ENCODE peak calls at places on chromosome 10, in six cellular contexts. S is neural progenitor cell; Z is A673; G is CD4-positive, alpha-beta memory T cell; V is Peyer's patch; M is lower lobe of right lung. B is an unnamed sample.

GRCh38 chr10:98268694-98269386 is 846 bp upstream of the LOXL4 start:
- DNase-seq in M (no peak), S (peak; percentile 47), V (no peak), G (no peak), Z (no peak), B (no peak)

GRCh38 chr10:100229819-100230422 is 525 bp upstream of the CHUK start:
- DNase-seq in Z (no peak), G (no peak), M (no peak), V (no peak), S (no peak), B (no peak)

GRCh38 chr10:100470367-100470766 is 7.6 kb downstream of the WNT8B start:
- DNase-seq in Z (peak; percentile 45), V (no peak), M (no peak), G (no peak), S (no peak), B (no peak)

GRCh38 chr10:105837951-105838350 is 1196.9 kb downstream of the SORCS3 start:
- DNase-seq in G (peak; percentile 24), M (no peak), S (no peak), Z (peak; percentile 52), V (no peak), B (peak; percentile 52)

GRCh38 chr10:31929986-31930675 is 1.5 kb upstream of the ARHGAP12 start:
- DNase-seq in M (no peak), V (peak; percentile 34), G (peak; percentile 68), Z (peak; percentile 26), S (no peak), B (no peak)

GRCh38 chr10:4257939-4258465 is 473.0 kb upstream of the KLF6 start:
- DNase-seq in M (no peak), G (no peak), V (no peak), Z (no peak), S (no peak), B (no peak)

GRCh38 chr10:110209926-110210662 is 2.7 kb downstream of the MXI1 start:
- DNase-seq in M (peak; percentile 69), V (peak; percentile 53), Z (peak; percentile 46), G (no peak), S (peak; percentile 53), B (no peak)

GRCh38 chr10:3631709-3632330 is 153.2 kb downstream of the KLF6 start:
- DNase-seq in M (no peak), S (no peak), V (no peak), G (no peak), Z (no peak), B (no peak)

GRCh38 chr10:84095821-84096497 is 43.4 kb upstream of the GHITM start:
- DNase-seq in V (no peak), Z (peak; percentile 15), S (no peak), M (no peak), G (no peak), B (no peak)

GRCh38 chr10:113454341-113455061 is 98.4 kb upstream of the HABP2 start:
- DNase-seq in V (peak; percentile 20), Z (peak; percentile 51), G (no peak), M (peak; percentile 60), S (peak; percentile 77), B (no peak)

GRCh38 chr10:2014541-2014940 is 277.2 kb upstream of the ADARB2 start:
- DNase-seq in M (no peak), S (no peak), V (no peak), Z (no peak), G (no peak), B (no peak)

GRCh38 chr10:86757110-86757790 is 831 bp downstream of the BMPR1A start:
- DNase-seq in G (no peak), Z (peak; percentile 84), S (peak; percentile 61), V (peak; percentile 23), M (peak; percentile 57), B (no peak)
- H3K27me3 ChIP-seq in G (no peaks in the 10 kb centered on the region), Z (no peaks in the 10 kb centered on the region), S (no peaks in the 10 kb centered on the region), V (no peaks in the 10 kb centered on the region), M (peaks cover 21% of the 10 kb centered on the region), B (no peaks in the 10 kb centered on the region)

DNA sequence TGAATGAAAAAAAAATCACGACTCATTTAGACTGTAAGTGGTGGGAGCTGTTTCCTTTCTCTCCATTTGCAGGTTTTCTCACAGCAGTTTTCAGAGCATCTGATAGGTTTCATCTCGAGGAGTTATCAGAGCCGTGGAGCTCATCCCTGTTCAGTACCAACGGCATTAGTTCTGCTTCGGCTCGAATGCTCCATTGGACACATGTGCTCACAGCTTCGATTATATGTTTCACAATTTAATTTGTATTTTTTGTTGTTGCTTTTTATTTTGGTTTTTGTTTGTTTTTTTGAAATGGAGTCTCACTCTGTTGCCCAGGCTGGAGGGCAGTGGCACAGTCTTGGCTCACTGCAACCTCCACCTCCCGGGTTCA is 1.5 kb downstream of the SLC18A2 start:
- DNase-seq in M (no peak), Z (no peak), G (no peak), S (no peak), V (no peak), B (no peak)
- H3K27me3 ChIP-seq in M (peaks cover 46% of the 10 kb centered on the region), Z (peaks cover 92% of the 10 kb centered on the region), G (no peaks in the 10 kb centered on the region), S (peaks cover 69% of the 10 kb centered on the region), V (peaks cover 12% of the 10 kb centered on the region), B (peaks cover 9% of the 10 kb centered on the region)

DNA sequence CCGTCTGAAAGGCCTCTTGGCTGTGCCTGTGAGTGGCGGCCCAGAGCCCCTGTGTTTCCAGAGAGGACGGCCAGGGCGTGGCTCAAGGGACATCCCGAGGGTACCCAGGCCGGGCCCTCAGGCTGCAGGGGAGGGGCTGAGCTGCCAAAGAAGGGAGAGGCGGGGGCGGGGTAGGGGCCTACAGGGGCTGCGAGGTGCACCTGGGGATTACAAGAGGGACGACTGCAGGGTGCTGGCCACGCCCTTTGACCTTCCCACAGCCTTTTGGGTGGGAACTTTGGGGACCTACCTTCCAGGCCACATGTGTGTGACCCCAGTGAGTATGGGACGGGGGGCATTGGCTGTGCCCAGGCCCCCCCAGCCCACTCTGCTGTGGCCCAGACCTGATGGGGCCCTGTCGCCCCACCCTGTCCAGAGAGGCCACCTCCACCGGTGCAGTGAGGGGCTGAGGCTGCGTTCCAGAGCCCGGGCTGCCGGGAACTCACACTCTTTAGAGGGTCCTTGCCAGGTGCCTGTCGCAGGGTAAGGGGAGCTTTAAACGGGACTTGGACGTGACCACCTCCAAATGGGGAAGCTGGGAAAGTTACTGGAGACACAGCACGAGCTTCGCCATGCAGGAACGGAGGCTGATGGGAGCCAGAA is 19.0 kb upstream of the NKX6-2 start:
- DNase-seq in Z (no peak), V (no peak), S (no peak), G (no peak), M (no peak), B (no peak)
- H3K27me3 ChIP-seq in Z (peaks cover 34% of the 10 kb centered on the region), V (no peaks in the 10 kb centered on the region), S (no peaks in the 10 kb centered on the region), G (no peaks in the 10 kb centered on the region), M (peaks cover 18% of the 10 kb centered on the region), B (peaks cover 21% of the 10 kb centered on the region)

DNA sequence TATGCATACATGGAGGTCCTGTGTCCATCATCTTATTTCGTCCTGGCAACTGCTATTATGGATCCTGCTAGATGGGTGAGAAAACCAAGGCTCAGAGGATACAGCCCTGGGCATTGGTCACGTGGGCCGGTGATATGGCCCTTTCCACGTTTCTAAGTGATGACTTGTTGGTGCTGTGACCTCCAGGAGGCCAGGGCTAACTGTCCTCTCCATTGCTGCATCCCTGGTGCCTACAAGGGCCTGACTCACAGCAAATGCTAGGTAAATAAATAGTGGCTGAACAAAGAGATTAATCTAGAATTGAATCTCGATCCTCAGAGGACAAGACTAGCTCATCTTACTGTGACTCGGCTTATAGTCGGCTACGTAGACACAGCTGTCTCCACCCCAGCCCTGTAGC is 78.6 kb downstream of the FAM53B start:
- DNase-seq in Z (no peak), S (no peak), M (no peak), G (no peak), V (no peak), B (no peak)
- H3K27me3 ChIP-seq in Z (no peaks in the 10 kb centered on the region), S (no peaks in the 10 kb centered on the region), M (no peaks in the 10 kb centered on the region), G (no peaks in the 10 kb centered on the region), V (no peaks in the 10 kb centered on the region), B (no peaks in the 10 kb centered on the region)

DNA sequence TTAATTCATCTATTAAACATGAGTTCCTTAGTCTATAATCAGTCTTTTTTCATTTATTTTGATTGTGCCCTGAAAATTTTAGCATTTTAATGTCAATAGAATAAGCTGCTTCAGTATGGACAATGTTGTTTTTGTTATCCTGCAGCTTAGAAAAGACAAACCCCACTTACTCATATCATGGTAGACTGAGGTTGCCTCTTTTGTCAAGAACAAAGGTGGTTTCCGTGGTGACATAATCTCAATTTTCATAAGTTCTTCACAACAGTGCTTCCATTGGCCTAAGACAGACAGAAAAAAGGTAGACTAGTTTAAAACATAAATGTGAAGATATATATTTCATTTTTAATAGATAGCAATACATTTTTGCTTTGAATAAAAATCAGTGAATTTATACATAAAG is 69.1 kb downstream of the RTKN2 start:
- DNase-seq in Z (no peak), V (no peak), S (no peak), G (peak; percentile 30), M (no peak), B (no peak)
- H3K27me3 ChIP-seq in Z (no peaks in the 10 kb centered on the region), V (no peaks in the 10 kb centered on the region), S (no peaks in the 10 kb centered on the region), G (no peaks in the 10 kb centered on the region), M (no peaks in the 10 kb centered on the region), B (no peaks in the 10 kb centered on the region)

GRCh38 chr10:14478639-14479038 is 147.9 kb upstream of the FRMD4A start:
- DNase-seq in V (no peak), Z (peak; percentile 87), S (peak; percentile 82), M (no peak), G (peak; percentile 12), B (no peak)

GRCh38 chr10:14477408-14477710 is 146.6 kb upstream of the FRMD4A start:
- DNase-seq in S (no peak), M (no peak), Z (no peak), V (no peak), G (no peak), B (no peak)

GRCh38 chr10:14476641-14477407 is 146.1 kb upstream of the FRMD4A start:
- DNase-seq in G (no peak), V (no peak), M (no peak), Z (peak; percentile 35), S (no peak), B (peak; percentile 68)

GRCh38 chr10:14481014-14481413 is 150.3 kb upstream of the FRMD4A start:
- DNase-seq in M (no peak), G (no peak), S (no peak), Z (no peak), V (no peak), B (no peak)

DNA sequence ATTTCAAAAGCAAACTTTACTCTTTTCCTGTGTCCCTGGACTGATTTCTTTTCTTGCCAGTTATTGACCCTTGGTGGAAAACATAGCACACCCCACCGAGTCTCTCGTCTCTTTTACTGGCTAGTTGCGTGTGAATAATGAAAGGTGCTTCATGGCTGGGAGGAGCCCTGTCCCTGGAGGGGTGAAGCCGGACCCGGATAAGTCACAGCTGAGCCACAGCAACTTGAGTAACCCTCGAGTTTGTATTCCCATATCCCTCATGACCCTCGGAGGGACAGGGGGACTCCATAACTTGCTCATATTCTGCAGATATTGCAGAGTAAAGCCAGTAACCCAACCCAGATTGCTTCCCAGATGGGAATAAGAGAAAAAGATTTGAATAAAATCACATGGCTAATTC is 147.5 kb upstream of the FRMD4A start:
- DNase-seq in G (no peak), M (no peak), V (no peak), S (no peak), Z (no peak), B (no peak)
- H3K27me3 ChIP-seq in G (no peaks in the 10 kb centered on the region), M (peaks cover 7% of the 10 kb centered on the region), V (no peaks in the 10 kb centered on the region), S (no peaks in the 10 kb centered on the region), Z (no peaks in the 10 kb centered on the region), B (no peaks in the 10 kb centered on the region)

DNA sequence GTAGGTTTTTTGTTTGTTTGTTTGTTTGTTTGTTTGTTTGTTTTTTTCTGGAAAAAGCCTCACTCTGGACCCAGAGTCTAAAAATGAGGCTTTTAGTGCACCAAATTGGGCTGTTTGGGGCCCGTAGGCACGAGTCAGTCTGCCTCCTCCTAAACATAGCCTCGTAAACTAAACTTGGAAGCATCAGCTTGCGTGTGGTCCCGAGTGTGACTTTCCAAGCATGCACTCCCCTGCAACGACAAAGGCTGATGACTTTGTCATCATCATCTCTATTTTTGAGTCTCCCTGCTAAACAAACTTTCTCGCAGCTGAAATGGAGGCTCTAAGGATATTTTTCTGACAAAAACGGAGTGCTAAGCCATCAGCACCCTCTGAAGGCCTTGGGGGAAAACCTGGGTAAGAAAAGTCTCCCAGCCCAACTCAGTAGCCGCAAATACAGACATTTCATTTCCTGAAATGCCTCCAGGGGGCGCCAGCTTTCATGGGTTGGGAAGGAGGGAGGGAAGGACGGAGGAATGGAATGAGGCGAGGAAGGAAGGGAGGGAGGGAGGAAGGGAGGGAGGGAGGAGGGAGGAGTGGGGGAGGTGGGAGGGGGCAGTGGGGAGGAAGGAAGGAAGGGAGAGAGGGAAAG is 245.9 kb downstream of the KCNMA1 start:
- DNase-seq in V (peak; percentile 18), Z (peak; percentile 86), G (no peak), S (peak; percentile 91), M (peak; percentile 67), B (no peak)
- H3K27me3 ChIP-seq in V (no peaks in the 10 kb centered on the region), Z (peaks cover 7% of the 10 kb centered on the region), G (no peaks in the 10 kb centered on the region), S (no peaks in the 10 kb centered on the region), M (no peaks in the 10 kb centered on the region), B (no peaks in the 10 kb centered on the region)

B was measured in kidney epithelial cell.